ENCODE peak calls at places on chromosomes 16 and 17, in four cellular contexts. K is testis, M is ovary, D is K562. S is an unnamed sample. For H3K4me1, the result is how much of the 10 kb centered on the place peaks cover.

GRCh38 chr16:81816793-81817210 is 37.7 kb downstream of the PLCG2 start:
- DNase-seq in K (no peak), D (no peak), M (no peak), S (no peak)

GRCh38 chr17:34826332-34826731 is 134.9 kb downstream of the CCT6B start:
- DNase-seq in M (no peak), K (no peak), D (peak), S (no peak)

GRCh38 chr17:74923538-74924249 is 379 bp upstream of the OTOP2 start:
- DNase-seq in K (peak), M (peak), D (peak), S (no peak)

GRCh38 chr16:5865231-5865630 is 767.6 kb upstream of the EEF2KMT start:
- DNase-seq in M (no peak), K (no peak), D (no peak), S (no peak)

GRCh38 chr16:85286066-85286712 is 173.9 kb upstream of the CIBAR2 start:
- DNase-seq in K (peak), M (peak), D (no peak), S (no peak)

GRCh38 chr17:4327638-4328037 is 38.8 kb downstream of the UBE2G1 start:
- DNase-seq in M (no peak), D (no peak), K (no peak), S (no peak)

GRCh38 chr16:30186782-30187555 is 3.6 kb downstream of the CORO1A start:
- DNase-seq in M (peak), K (peak), D (peak), S (no peak)

GRCh38 chr16:85334718-85335583 is 222.7 kb upstream of the CIBAR2 start:
- DNase-seq in M (no peak), D (peak), K (no peak), S (no peak)

GRCh38 chr17:42422412-42422957 is 571 bp downstream of the CAVIN1 start:
- DNase-seq in K (no peak), M (peak), D (peak), S (no peak)

GRCh38 chr17:45940826-45941225 is 46.5 kb downstream of the MAPT start:
- DNase-seq in M (no peak), K (peak), D (no peak), S (no peak)

GRCh38 chr17:4247981-4248388 is 15.8 kb downstream of the ANKFY1 start:
- DNase-seq in D (peak), M (no peak), K (no peak), S (no peak)

GRCh38 chr17:38602862-38603785 is 2.6 kb downstream of the SRCIN1 start:
- DNase-seq in K (no peak), M (no peak), D (no peak), S (no peak)

GRCh38 chr17:78597923-78598545 is 20.8 kb upstream of the DNAH17 start:
- DNase-seq in K (no peak), D (no peak), M (no peak), S (no peak)

GRCh38 chr16:4692460-4693295 is 684 bp upstream of the NUDT16L1 start:
- DNase-seq in K (no peak), D (no peak), M (no peak), S (no peak)

GRCh38 chr17:74798239-74798707 is 22.1 kb upstream of the NAT9 start:
- DNase-seq in D (no peak), M (no peak), K (no peak), S (no peak)

DNA sequence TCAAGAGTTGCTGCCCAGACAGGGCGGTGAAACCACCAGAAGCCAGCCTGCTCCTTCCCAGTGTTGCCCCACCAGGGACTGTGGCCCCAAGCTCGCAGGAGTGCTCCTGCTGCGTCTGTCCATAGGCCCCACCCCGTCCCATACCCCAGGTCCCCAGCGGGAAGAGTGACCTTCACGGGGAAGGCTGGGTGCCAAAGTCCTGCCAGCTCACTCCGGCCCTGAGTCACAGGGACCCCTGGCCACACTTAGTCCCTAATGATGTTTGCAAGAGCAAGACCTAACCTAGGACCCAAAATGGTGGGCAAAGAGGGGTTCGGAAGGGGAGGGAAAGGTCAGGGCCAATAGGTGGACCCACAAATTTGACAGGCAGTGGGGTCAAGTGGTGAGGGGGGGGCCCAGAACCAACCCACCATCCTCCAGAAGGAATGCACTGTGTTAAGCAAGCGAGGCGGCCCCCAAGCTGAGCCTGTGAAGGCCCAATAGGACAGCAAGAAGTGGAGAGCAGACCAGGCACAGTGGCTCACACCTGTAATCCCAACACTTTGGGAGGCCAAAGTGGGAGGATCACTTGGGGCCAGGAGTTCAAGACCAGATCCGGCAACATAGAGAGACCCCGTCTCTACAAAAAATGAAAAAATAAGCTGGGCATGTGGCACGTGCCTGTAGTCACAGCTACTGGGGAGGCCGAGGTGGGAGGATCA is 3.3 kb downstream of the DOK4 start:
- DNase-seq in D (no peak), K (no peak), M (no peak), S (no peak)
- TF ChIP-seq POLR2A in D (no peak), K (no peak), M (no peak), S (no peak)

DNA sequence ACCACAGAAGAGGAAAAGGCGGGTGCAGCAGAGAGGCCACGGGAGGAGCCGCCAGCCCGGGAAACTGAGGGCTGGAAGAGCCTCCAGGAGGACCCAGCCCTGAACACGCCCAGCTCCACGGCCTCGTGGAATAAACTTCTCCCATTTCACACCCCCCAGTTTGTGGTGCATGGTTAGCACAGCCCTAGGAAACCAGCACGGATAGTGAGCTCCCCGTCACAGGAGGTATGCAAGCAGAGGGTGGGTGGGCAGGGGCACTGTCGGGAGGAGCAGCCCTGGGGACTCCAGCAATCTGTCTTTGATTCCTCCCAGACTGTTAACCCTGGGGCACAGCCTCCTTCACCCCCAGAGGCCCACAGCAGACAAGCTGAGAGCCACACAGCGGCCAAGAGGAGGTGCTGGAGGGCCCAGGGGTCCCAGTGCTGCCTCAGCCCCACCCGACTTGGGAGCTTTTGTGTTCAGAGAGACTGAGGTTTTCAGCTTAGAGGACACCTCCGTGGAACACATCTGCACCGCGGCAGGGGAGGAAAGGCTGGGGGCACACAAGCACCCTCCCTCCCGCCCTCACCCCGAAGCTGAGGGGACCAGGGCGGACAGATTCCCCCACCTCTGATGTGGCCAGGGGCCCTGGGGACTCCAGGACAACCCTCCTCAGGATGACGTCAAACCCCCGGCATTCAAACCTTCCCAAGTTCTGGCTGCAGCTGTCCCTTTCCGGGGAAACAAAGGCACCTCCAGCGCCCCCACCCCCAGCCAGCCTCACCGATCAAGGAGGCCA is 1.7 kb upstream of the IL17C start:
- DNase-seq in M (no peak), K (no peak), D (no peak), S (no peak)
- H3K4me1 ChIP-seq in M (under half), K (under half), D (under half), S (under half)

DNA sequence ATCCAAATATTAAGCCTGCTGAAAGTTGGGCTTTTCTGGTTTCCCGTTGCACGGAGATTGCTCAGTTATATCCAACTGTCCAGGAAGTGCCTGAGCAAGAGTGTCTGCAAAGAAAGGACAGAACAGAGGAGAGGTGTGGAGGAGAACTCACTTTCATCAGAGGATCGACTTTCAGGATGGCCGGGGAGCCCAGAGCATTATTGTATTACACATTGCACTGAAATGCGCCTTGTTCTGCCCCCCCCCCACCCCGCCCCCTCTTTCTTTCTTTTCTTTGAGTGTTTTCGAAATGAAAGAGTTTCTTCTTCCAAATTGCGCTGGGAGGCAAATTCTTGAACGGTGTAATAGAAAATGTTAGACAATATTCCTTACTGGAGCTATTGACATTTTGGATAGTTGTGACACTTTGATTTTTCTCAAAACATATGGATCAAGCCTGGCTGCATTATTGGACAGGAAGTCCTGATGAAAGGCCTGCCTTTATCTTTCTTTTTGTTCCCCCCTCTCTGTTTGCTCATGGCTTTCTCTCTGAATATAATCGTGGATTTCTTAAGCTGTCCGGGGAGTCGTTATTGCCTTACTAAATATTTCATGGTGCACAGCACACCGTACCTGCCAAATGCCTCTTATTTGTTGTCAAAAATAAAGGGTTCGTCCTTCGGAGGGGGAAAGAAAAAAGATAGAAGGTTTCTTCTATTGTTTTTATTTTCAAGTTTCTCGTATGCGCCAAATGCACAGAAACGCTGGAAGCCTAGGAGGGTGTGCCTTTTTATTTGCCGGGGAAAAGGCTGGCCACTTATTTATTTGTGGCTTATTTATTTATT is 110.8 kb downstream of the IRX3 start:
- DNase-seq in M (no peak), K (no peak), D (no peak), S (no peak)
- TF ChIP-seq POLR2A in M (no peak), K (no peak), D (no peak), S (no peak)

DNA sequence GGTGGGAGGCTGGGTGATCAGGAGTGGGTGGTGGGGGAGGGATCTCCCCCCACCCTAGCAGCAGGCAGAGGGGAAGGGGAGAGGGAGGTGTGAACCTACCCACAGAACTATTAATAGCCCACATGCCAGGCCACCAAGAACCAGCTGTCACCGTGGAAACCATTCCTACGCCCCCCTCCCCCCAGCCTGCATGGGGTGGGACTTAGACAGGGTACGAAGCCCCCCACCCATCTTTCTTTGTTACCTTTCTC is 7.8 kb downstream of the THRA start:
- DNase-seq in D (no peak), M (no peak), K (no peak), S (no peak)
- H3K4me1 ChIP-seq in D (half or more), M (half or more), K (half or more), S (half or more)